ENCODE peak calls at places on chromosomes 6 and 20, in four cellular contexts. M is MM.1S, L is PC-9, A is H9. P is an unnamed sample. For H3K4me1, the result is how much of the 10 kb centered on the place peaks cover.

GRCh38 chr6:37316071-37316470 is 37.7 kb upstream of the RNF8 start:
- DNase-seq in M (no peak), L (no peak), A (no peak), P (no peak)

GRCh38 chr20:37868998-37869861 is 33.7 kb upstream of the VSTM2L start:
- DNase-seq in M (no peak), L (no peak), A (no peak), P (no peak)

GRCh38 chr6:22095886-22096285 is 200.9 kb downstream of the PRL start:
- DNase-seq in M (no peak), L (no peak), A (no peak), P (no peak)

GRCh38 chr6:110270166-110270565 is 88.0 kb downstream of the METTL24 start:
- DNase-seq in M (no peak), L (no peak), A (peak), P (peak)

GRCh38 chr6:49913656-49914055 is 47.3 kb upstream of the CRISP1 start:
- DNase-seq in M (no peak), L (no peak), A (peak), P (peak)

GRCh38 chr6:117549606-117550005 is 52.7 kb downstream of the GOPC start:
- DNase-seq in M (peak), L (no peak), A (no peak), P (no peak)

GRCh38 chr6:18600236-18600635 is 213.1 kb downstream of the RNF144B start:
- DNase-seq in M (no peak), L (no peak), A (no peak), P (no peak)

GRCh38 chr20:22382742-22383141 is 201.6 kb downstream of the FOXA2 start:
- DNase-seq in M (peak), L (no peak), A (no peak), P (peak)

GRCh38 chr20:2696646-2697045 is 4.1 kb downstream of the EBF4 start:
- DNase-seq in M (no peak), L (no peak), A (no peak), P (no peak)

GRCh38 chr20:36672991-36673390 is 27.0 kb upstream of the SLA2 start:
- DNase-seq in M (no peak), L (no peak), A (no peak), P (no peak)

GRCh38 chr20:41138527-41139226 is 1.3 kb downstream of the PLCG1 start:
- DNase-seq in M (no peak), L (peak), A (no peak), P (no peak)

GRCh38 chr20:1392693-1393506 is at the start of gene FKBP1A:
- DNase-seq in M (peak), L (peak), A (peak), P (peak)

GRCh38 chr6:36160147-36160760 is 29.9 kb downstream of the MAPK13 start:
- DNase-seq in M (no peak), L (no peak), A (no peak), P (no peak)

GRCh38 chr6:28648878-28649375 is 123.2 kb downstream of the GPX5 start:
- DNase-seq in M (no peak), L (no peak), A (no peak), P (no peak)

GRCh38 chr6:143664171-143664570 is 13.6 kb upstream of the PHACTR2 start:
- DNase-seq in M (no peak), L (no peak), A (no peak), P (no peak)

GRCh38 chr6:105844275-105844848 is 241.8 kb upstream of the PRDM1 start:
- DNase-seq in M (no peak), L (no peak), A (peak), P (no peak)

GRCh38 chr6:114366899-114367298 is 24.1 kb upstream of the HS3ST5 start:
- DNase-seq in M (no peak), L (no peak), A (no peak), P (no peak)

GRCh38 chr6:31086788-31087440 is 25.5 kb downstream of the C6orf15 start:
- DNase-seq in M (no peak), L (no peak), A (no peak), P (no peak)

GRCh38 chr20:5796369-5797040 is 46.3 kb downstream of the SHLD1 start:
- DNase-seq in M (no peak), L (no peak), A (no peak), P (no peak)

GRCh38 chr20:45378191-45378590 is at the start of gene TP53TG5:
- DNase-seq in M (no peak), L (no peak), A (no peak), P (no peak)

GRCh38 chr6:51450958-51451357 is 632.3 kb downstream of the TFAP2B start:
- DNase-seq in M (no peak), L (no peak), A (no peak), P (no peak)

GRCh38 chr6:145028144-145028818 is 707.0 kb downstream of the EPM2A start:
- DNase-seq in M (peak), L (peak), A (no peak), P (no peak)

GRCh38 chr20:34235875-34236274 is 5.3 kb upstream of the ASIP start:
- DNase-seq in M (no peak), L (no peak), A (no peak), P (no peak)

GRCh38 chr20:7347409-7347808 is 579.9 kb downstream of the BMP2 start:
- DNase-seq in M (no peak), L (no peak), A (no peak), P (peak)

GRCh38 chr6:149046822-149047246 is 270.7 kb upstream of the TAB2 start:
- DNase-seq in M (no peak), L (no peak), A (no peak), P (no peak)

GRCh38 chr6:83708546-83708969 is 343 bp downstream of the SNAP91 start:
- DNase-seq in M (no peak), L (no peak), A (peak), P (peak)

GRCh38 chr6:5547571-5547970 is 286.3 kb downstream of the FARS2 start:
- DNase-seq in M (no peak), L (no peak), A (no peak), P (no peak)

GRCh38 chr6:85354761-85355618 is 94.9 kb upstream of the NT5E start:
- DNase-seq in M (peak), L (peak), A (peak), P (peak)

DNA sequence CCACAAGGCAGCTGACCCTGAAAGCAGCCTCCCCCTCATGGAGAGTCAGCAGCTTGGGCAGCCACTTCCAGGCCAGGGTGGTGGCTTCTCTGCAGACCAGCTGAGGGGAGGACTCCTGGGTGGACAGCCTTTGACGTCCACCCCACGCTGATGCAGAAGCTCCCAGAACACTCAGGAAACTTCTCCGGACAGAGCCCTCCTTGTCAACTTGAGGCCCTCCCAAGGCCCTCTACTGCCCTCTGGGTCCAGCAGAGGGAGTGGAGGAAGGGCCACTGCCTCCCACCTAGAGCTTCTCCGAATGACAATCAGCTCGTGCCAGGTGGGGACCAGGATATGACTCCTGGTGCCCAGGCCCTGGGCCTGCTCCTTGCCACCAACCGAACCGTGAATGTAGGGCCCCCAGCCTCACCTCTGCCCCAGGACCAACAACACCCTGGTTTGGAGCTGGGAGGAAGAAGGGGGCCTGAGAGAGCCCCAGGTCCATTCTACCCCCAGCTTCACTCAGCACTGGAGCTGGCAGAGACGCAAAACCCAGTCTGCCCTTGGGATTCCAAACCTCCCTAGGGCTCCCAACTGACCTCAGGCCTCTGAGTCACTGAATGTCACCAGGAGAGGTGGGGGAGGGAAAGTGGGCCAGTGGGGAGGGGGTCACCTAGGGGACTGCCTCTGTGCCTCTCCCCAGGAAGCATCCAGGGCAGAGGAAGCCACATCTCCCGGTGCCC is 10.9 kb upstream of the SLC22A7 start:
- DNase-seq in M (no peak), L (no peak), A (peak), P (no peak)
- TF ChIP-seq CTCF in M (no peak), L (no peak), A (peak), P (no peak)

DNA sequence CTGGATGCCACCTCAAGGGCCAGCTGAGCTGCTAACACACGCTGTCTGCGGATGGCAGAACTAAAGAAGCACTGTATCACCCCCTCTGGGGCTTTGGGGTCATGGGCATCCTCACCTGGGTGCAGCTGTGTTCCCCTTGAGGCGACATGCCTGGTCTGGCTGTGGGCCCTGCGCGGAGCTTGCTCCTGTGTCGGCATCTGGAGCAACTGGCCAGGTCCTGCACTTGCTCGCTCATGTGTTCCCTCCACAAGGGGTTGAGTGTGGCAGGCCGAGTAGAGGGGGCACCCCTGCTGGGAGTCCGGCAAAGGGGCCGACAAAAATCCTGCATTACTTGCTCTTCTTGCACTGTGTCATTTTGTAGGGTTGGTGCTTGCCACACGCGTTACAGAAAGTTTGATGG is 189.0 kb downstream of the CDKAL1 start:
- DNase-seq in M (no peak), L (no peak), A (no peak), P (no peak)
- H3K4me1 ChIP-seq in M (under half), L (under half), A (under half), P (under half)

DNA sequence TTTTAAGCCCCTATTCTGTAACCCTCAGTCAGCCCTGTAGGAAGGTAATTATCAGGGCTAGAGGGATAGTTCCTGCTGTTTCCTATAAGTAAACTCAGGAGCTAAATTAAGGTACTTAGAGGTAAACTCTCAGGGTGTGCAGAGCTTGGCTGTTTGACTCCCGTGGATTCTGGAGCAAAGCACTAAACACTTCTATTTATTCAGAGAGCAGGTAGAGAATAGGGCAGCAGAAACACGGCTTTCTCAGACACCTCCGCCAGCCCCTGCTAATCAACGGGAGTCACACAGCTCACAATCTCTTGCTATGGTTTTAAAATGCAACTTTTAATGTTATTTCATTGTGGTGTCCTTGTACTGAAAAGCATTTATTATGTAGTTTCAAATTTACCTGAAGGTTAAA is 21.8 kb downstream of the PRKN start:
- DNase-seq in M (no peak), L (no peak), A (no peak), P (no peak)
- H3K27ac ChIP-seq in M (no peak), L (no peak), A (no peak), P (no peak)

GRCh38 chr6:100915876-100916275 is 34.7 kb upstream of the ASCC3 start:
- DNase-seq in M (no peak), L (no peak), A (no peak), P (no peak)

GRCh38 chr6:100918152-100918551 is 37.0 kb upstream of the ASCC3 start:
- DNase-seq in M (no peak), L (no peak), A (no peak), P (no peak)

DNA sequence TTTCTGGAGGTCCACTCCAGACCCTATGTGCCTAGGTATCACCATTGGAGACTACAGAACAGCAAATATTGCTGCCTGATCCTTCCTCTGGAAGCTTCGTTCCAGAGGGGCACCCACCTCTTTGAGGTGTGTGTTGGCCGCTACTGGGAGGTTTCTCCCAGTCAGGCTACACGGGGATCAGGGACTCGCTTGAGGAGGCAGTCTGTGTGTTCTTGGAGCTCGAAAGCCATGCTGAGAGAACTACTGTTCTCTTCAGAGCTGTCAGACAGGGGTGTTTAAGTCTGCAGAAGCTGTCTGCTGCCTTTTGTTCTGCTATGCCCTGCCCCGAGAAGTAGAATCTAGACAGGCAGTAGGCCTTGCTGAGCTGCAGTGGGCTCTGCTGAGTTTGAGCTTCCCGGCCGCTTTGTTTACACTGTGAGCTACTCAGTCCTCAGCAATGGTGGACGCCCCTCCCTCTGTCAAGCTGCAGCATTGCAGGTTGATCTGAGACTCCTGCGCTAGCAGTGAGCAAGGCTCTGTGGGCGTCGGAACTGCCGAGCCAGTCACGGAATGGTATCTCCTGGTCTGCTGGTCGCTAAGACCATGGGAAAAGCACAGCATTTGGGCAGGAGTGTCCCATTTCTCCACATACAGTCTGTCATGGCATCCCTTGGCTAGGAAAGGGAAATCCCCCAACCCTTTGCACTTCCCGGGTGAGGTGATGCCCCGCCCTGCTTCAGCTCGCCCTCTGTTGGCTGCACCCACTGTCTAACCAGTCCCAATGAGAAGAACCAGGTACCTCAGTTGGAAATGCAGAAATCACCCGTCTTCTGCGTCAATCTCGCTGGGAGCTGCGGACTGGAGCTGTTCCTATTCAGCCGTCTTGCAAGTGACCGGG is 32.5 kb upstream of the ASCC3 start:
- DNase-seq in M (no peak), L (no peak), A (peak), P (no peak)
- TF ChIP-seq CTCF in M (no peak), L (no peak), A (peak), P (no peak)

DNA sequence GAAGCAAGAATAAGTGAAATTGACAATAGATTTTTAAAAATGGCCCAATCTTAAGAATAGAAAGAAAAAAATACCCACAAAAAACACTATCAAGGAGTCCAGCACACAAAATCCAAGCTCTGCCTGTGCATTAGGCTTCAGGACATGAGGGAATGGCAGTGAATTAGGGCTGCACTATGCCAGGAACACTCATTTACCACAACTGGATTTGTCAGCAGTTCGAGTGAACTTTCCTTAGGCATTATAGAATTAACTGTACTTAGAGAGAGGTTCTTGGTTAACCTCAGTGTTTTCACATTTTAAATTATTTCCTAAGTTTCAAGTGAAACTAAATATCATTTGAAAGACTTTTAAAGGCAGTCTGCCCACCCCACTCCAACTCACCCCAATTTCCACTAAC is 34.8 kb downstream of the SLC22A3 start:
- DNase-seq in M (no peak), L (no peak), A (no peak), P (no peak)
- H3K4me1 ChIP-seq in M (under half), L (under half), A (under half), P (under half)

GRCh38 chr6:89162047-89162371 is 16.2 kb downstream of the PM20D2 start:
- DNase-seq in M (no peak), L (no peak), A (no peak), P (no peak)

GRCh38 chr6:89160693-89161092 is 14.8 kb downstream of the PM20D2 start:
- DNase-seq in M (no peak), L (no peak), A (no peak), P (no peak)

DNA sequence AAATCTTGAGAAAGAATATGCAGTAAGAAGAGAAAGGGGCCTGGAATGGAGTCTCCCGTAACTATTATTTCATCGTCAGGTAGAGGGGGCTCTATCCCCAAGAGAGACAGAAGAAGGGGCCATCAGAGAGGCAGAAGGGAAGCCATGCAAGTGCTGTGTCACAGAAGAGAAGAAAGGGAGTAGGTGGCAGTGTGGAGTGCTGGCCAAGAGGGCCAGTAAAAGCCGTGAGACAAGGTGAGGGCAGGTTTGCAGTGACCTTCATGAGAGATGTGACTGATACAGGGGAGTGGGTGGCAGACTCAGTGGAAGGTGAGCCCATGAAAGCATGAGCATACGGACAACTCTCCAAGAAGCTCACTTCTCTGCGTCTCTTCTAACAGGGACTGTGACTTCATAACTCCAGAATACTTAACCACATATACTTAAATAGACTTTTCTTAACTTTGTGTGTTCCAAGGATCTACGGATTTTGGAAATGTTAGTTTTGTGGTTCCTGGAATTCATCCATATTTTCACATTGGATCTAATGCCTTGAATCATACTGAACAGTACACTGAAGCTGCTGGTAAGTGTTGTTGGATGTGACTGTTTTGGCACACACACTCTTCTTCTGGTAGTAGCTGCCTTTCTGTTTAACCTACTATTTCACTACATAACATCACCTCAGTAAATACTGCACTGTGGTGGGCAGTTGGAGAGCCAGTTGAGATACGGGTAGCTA is 15.6 kb downstream of the PM20D2 start:
- DNase-seq in M (no peak), L (no peak), A (peak), P (no peak)
- H3K27ac ChIP-seq in M (no peak), L (no peak), A (no peak), P (no peak)

DNA sequence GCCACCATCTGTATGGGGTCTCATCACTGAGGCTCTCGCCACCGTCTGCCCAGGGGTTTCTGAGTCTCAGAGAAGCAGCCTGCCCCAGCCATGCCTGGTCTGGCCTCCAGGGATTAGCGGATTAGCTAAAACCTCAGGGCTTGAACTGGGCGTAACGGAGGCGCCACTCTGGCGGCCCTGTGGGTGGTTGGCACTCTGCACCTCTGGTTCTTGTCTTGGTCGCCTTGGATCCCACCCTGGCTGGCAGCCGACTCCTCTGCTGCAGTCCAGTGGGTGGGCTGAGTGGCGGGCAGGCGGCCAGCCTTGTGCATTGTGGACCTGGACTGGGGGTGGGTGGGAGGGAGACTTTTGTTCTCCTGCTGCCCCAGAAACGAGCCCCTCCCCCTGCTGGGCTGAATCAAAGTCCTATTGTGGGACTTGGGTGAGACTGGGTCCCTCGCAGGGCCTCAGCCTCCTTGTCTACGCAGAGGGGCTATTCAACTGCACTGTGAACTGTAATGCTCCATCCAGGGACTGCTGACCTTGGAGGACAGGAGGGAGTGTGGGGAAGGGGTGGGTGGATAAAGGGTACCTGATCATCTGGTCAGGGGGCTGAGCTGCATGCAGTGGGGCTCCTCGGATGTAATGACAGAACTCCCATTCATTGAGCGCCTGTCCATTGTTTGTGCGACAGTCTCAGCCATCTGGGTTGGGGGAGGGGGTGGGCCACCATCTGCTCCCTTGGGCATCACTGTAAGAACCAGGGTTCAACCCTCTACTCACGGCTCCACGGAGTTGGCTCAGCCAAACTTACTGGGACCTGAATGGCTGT is 23.9 kb downstream of the SUN5 start:
- DNase-seq in M (no peak), L (no peak), A (no peak), P (no peak)
- TF ChIP-seq CTCF in M (no peak), L (no peak), A (no peak), P (no peak)